ENCODE peak calls at places on chromosome 12, in ten cellular contexts. O is BJ, P is WERI-Rb-1, C is adrenal gland, N is astrocyte of the cerebellum, R is A549, H is foreskin fibroblast, E is stomach, B is AG09309, T is NB4. Z is an unnamed sample.

GRCh38 chr12:124463341-124463861 is 104.0 kb downstream of the NCOR2 start:
- DNase-seq in N (no peak), O (no peak), E (no peak), P (peak), C (no peak), R (no peak), H (no peak), T (peak), B (no peak), Z (no peak)

GRCh38 chr12:49806321-49806813 is 21.8 kb downstream of the NCKAP5L start:
- DNase-seq in T (no peak), P (no peak), C (no peak), E (no peak), R (no peak), N (no peak), B (no peak), H (no peak), O (no peak), Z (no peak)

GRCh38 chr12:70854138-70854537 is 66.4 kb downstream of the PTPRR start:
- DNase-seq in P (no peak), C (no peak), B (no peak), O (no peak), T (no peak), N (no peak), H (peak), R (no peak), E (no peak), Z (no peak)

GRCh38 chr12:100348657-100349454 is 8.0 kb upstream of the SLC17A8 start:
- DNase-seq in E (no peak), H (peak), R (peak), C (no peak), N (peak), T (peak), P (no peak), B (no peak), O (no peak), Z (no peak)

GRCh38 chr12:54750-55535 is 11.6 kb upstream of the IQSEC3 start:
- DNase-seq in R (no peak), O (no peak), P (no peak), B (no peak), E (no peak), H (no peak), C (no peak), T (peak), N (no peak), Z (no peak)

GRCh38 chr12:51406859-51407258 is 15.7 kb upstream of the GALNT6 start:
- DNase-seq in C (no peak), O (no peak), B (no peak), R (no peak), T (no peak), P (no peak), E (no peak), N (no peak), H (no peak), Z (no peak)

GRCh38 chr12:113960030-113960429 is 6.1 kb downstream of the RBM19 start:
- DNase-seq in P (no peak), C (no peak), B (no peak), O (no peak), H (no peak), E (no peak), T (no peak), R (no peak), N (no peak), Z (no peak)

GRCh38 chr12:114400925-114401324 is 5.0 kb downstream of the TBX5 start:
- DNase-seq in N (no peak), C (no peak), T (no peak), E (no peak), R (no peak), P (no peak), O (no peak), H (peak), B (peak), Z (no peak)

GRCh38 chr12:75120202-75120774 is 89.4 kb downstream of the KCNC2 start:
- DNase-seq in P (no peak), O (no peak), R (no peak), B (no peak), H (no peak), E (no peak), N (peak), C (no peak), T (no peak), Z (no peak)

GRCh38 chr12:96219700-96220206 is 25.6 kb downstream of the ELK3 start:
- DNase-seq in C (no peak), O (peak), H (peak), E (no peak), P (peak), B (peak), T (peak), N (peak), R (peak), Z (peak)

GRCh38 chr12:96221391-96221790 is 27.2 kb downstream of the ELK3 start:
- DNase-seq in B (no peak), R (no peak), O (no peak), C (no peak), N (no peak), P (no peak), T (no peak), E (no peak), H (no peak), Z (no peak)

GRCh38 chr12:96220902-96221301 is 26.7 kb downstream of the ELK3 start:
- DNase-seq in E (no peak), R (no peak), O (no peak), T (no peak), C (no peak), P (no peak), H (peak), N (no peak), B (no peak), Z (no peak)

GRCh38 chr12:96215933-96216273 is 21.7 kb downstream of the ELK3 start:
- DNase-seq in H (no peak), R (no peak), N (no peak), E (no peak), T (no peak), C (no peak), P (no peak), O (no peak), B (no peak), Z (no peak)

GRCh38 chr12:96218989-96219678 is 25.0 kb downstream of the ELK3 start:
- DNase-seq in B (no peak), H (no peak), N (no peak), E (no peak), R (peak), P (no peak), O (no peak), C (no peak), T (no peak), Z (no peak)
- H3K4me3 ChIP-seq in B (peak), H (no peak), N (no peak), E (no peak), R (peak), P (no peak), O (no peak), C (no peak), T (no peak), Z (peak)

GRCh38 chr12:2580821-2581220 is 213.9 kb upstream of the FKBP4 start:
- DNase-seq in E (no peak), C (no peak), R (no peak), H (no peak), T (no peak), O (no peak), N (no peak), B (peak), P (no peak), Z (no peak)

GRCh38 chr12:2586159-2587035 is 208.4 kb upstream of the FKBP4 start:
- DNase-seq in B (no peak), R (no peak), T (no peak), P (no peak), N (no peak), H (no peak), C (no peak), O (no peak), E (peak), Z (no peak)

GRCh38 chr12:2583642-2584041 is 211.1 kb upstream of the FKBP4 start:
- DNase-seq in C (no peak), E (no peak), P (no peak), O (no peak), R (no peak), T (no peak), H (no peak), N (no peak), B (no peak), Z (no peak)

GRCh38 chr12:2581293-2582045 is 213.3 kb upstream of the FKBP4 start:
- DNase-seq in B (no peak), N (no peak), R (no peak), O (no peak), E (no peak), T (no peak), P (no peak), H (no peak), C (no peak), Z (no peak)

DNA sequence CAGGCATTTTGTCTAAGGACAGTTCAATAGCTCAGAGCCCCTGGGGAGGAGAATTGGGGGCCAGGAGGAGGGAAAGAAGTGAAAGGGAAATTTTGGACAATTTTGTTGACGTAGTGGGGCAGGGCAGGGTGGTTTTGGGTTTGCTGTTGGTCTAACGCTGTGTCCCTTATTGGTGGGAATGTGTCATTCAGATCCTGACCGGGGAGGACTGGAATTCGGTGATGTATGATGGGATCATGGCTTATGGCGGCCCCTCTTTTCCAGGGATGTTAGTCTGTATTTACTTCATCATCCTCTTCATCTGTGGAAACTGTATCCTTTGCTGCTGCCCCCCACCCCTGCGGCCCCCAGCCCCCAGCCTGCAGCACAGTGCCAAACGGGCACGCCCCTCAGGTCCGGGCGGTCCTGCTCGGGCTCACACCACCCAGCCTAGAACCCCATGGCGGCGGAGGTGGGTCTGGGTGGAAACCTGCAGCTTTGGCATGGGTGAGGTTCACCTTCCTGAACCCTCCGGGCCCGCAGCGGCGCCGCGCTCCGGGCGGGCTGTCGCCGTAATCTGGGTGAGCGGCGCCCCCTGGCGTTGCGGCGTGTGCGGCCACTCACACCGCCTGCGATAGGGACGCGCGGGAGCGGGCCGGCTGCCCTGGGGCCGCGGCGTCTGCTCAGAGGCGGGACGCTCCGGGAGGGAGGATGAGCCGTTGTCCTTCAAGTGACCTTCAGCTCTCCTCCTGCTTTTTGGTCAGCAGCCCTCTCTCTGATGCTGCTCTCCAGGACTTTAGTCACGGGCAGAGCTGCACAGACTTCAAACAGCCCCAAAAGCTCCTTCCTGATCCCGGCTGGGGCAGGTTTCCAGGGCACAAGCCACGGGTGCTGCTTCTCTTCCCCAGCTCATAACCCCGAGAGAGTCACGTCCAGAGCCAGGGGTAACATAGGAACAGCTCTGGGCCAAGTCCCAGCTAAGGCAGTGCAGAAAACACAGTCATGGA is 211.8 kb upstream of the FKBP4 start:
- DNase-seq in C (peak), P (peak), H (peak), O (no peak), E (peak), R (peak), B (no peak), T (peak), N (no peak), Z (no peak)
- TF ChIP-seq CTCF in C (peak), P (peak), H (peak), O (peak), E (peak), R (peak), B (peak), T (peak), N (peak), Z (peak)

GRCh38 chr12:108728820-108729611 is 2.3 kb downstream of the CORO1C start:
- DNase-seq in E (no peak), T (no peak), R (no peak), C (no peak), B (no peak), N (no peak), H (peak), P (no peak), O (no peak), Z (no peak)
- H3K4me3 ChIP-seq in E (peak), T (peak), R (peak), C (no peak), B (peak), N (peak), H (peak), P (peak), O (peak), Z (peak)

DNA sequence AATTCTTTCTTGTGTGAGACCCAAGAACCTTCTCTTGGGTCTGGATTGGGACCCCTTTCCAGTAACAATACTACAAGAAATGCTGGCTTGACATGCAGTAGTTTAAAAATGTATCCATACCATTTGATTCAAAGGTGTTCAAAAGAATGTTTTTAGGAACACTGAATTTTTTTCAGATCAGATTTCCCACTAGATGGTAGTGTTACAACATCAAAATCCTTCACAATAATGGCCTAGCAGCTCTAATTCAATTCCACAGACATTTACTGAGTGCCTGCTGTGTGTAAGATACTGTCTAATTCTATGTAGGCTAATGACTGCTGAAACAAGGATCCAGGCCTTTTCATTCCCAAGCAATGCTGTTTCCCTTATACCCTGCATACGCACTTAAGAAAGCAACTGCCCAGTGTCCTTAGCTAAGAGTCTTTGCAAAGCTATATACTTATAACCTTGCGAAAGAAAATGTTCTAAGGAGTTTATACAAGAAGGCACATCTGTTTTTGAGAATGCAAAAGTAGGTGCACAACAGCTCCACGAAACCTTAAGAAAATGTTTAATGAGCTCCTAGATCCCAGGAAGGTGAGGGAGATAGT is 50.7 kb upstream of the PKP2 start:
- DNase-seq in T (peak), C (no peak), N (peak), H (no peak), R (peak), P (no peak), B (no peak), O (no peak), E (no peak), Z (no peak)
- TF ChIP-seq CTCF in T (no peak), C (peak), N (no peak), H (no peak), R (peak), P (no peak), B (no peak), O (no peak), E (no peak), Z (peak)

GRCh38 chr12:54472494-54473262 is 724 bp downstream of the GTSF1 start:
- DNase-seq in P (no peak), T (peak), B (no peak), R (no peak), H (no peak), O (no peak), E (no peak), C (no peak), N (no peak), Z (no peak)
- H3K4me3 ChIP-seq in P (no peak), T (peak), B (no peak), R (no peak), H (no peak), O (no peak), E (no peak), C (no peak), N (no peak), Z (no peak)

DNA sequence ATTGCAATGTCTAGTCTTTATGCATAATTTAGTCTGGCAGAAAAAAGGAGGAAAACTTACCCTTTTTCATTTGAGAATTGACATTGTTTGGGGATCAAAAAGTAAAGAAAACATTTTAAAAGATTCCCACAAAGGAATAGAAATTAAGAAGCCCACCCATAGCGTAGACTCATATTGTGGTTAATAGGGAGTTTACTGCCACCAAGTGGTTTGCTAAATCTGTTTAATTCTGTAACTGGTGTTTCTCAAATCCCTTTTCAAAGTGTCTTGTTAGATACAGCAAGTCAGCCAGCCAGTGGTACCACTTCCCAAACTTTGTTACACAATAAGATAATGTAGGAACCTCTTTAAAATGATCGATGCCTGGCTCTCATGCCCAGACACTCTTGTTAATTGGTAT is 180.3 kb downstream of the IPO8 start:
- DNase-seq in R (peak), P (no peak), B (no peak), E (no peak), H (peak), N (peak), T (peak), O (no peak), C (no peak), Z (no peak)
- TF ChIP-seq CTCF in R (peak), P (peak), B (no peak), E (no peak), H (peak), N (peak), T (no peak), O (no peak), C (peak), Z (no peak)

Z was measured in epithelial cell of proximal tubule.